ENCODE peak calls at places on chromosomes 5 and 9, in five cellular contexts. One of them, this sample, is unnamed.
A peak's percentile ranks its signal among the peaks of the same experiment; 100 is the strongest.

GRCh38 chr9:114177423-114178064 is 22.2 kb downstream of the COL27A1 start:
- DNase-seq in K562: peak; percentile 28
- DNase-seq in right lobe of liver: peak; percentile 8
- DNase-seq in transverse colon: no peak
- DNase-seq in A549: peak; percentile 26
- DNase-seq in this sample: peak; percentile 23

GRCh38 chr9:79700607-79701330 is 129.0 kb downstream of the TLE4 start:
- DNase-seq in A549: no peak
- DNase-seq in right lobe of liver: no peak
- DNase-seq in transverse colon: no peak
- DNase-seq in K562: no peak
- DNase-seq in this sample: no peak

GRCh38 chr5:172775326-172776234 is 4.6 kb upstream of the DUSP1 start:
- DNase-seq in A549: no peak
- DNase-seq in K562: no peak
- DNase-seq in right lobe of liver: peak; percentile 94
- DNase-seq in transverse colon: peak; percentile 84
- DNase-seq in this sample: no peak

GRCh38 chr9:77257275-77257674 is 79.9 kb downstream of the VPS13A start:
- DNase-seq in A549: no peak
- DNase-seq in right lobe of liver: no peak
- DNase-seq in K562: no peak
- DNase-seq in transverse colon: no peak
- DNase-seq in this sample: no peak

GRCh38 chr9:137550958-137551655 is 572 bp upstream of the MRPL41 start:
- DNase-seq in K562: no peak
- DNase-seq in transverse colon: no peak
- DNase-seq in right lobe of liver: peak; percentile 74
- DNase-seq in A549: peak; percentile 93
- DNase-seq in this sample: peak; percentile 74

GRCh38 chr5:159189310-159189709 is 20.0 kb downstream of the RNF145 start:
- DNase-seq in A549: no peak
- DNase-seq in transverse colon: no peak
- DNase-seq in K562: no peak
- DNase-seq in right lobe of liver: no peak
- DNase-seq in this sample: no peak

GRCh38 chr5:112914584-112914983 is 7.4 kb downstream of the REEP5 start:
- DNase-seq in transverse colon: no peak
- DNase-seq in A549: no peak
- DNase-seq in K562: peak; percentile 42
- DNase-seq in right lobe of liver: no peak
- DNase-seq in this sample: no peak

GRCh38 chr5:79800979-79801827 is 111.6 kb downstream of the CMYA5 start:
- DNase-seq in A549: no peak
- DNase-seq in K562: no peak
- DNase-seq in transverse colon: no peak
- DNase-seq in right lobe of liver: no peak
- DNase-seq in this sample: no peak

GRCh38 chr5:110377411-110378392 is 348.8 kb downstream of the TMEM232 start:
- DNase-seq in transverse colon: no peak
- DNase-seq in A549: no peak
- DNase-seq in K562: no peak
- DNase-seq in right lobe of liver: no peak
- DNase-seq in this sample: no peak

GRCh38 chr9:72894342-72894741 is 58.5 kb downstream of the ALDH1A1 start:
- DNase-seq in transverse colon: no peak
- DNase-seq in K562: no peak
- DNase-seq in A549: no peak
- DNase-seq in right lobe of liver: no peak
- DNase-seq in this sample: no peak

GRCh38 chr5:32450952-32451351 is 6.4 kb upstream of the ZFR start:
- DNase-seq in transverse colon: no peak
- DNase-seq in A549: peak; percentile 20
- DNase-seq in right lobe of liver: no peak
- DNase-seq in K562: peak; percentile 49
- DNase-seq in this sample: no peak

GRCh38 chr5:178454821-178455479 is 135.2 kb downstream of the COL23A1 start:
- DNase-seq in K562: no peak
- DNase-seq in A549: no peak
- DNase-seq in transverse colon: no peak
- DNase-seq in right lobe of liver: no peak
- DNase-seq in this sample: no peak

GRCh38 chr5:136474466-136474865 is 109.1 kb upstream of the TRPC7 start:
- DNase-seq in A549: no peak
- DNase-seq in transverse colon: no peak
- DNase-seq in K562: no peak
- DNase-seq in right lobe of liver: no peak
- DNase-seq in this sample: no peak

GRCh38 chr5:129399069-129399468 is 61.0 kb upstream of the ADAMTS19 start:
- DNase-seq in transverse colon: no peak
- DNase-seq in K562: no peak
- DNase-seq in right lobe of liver: no peak
- DNase-seq in A549: no peak
- DNase-seq in this sample: no peak

GRCh38 chr5:75434107-75434506 is 77.3 kb downstream of the CERT1 start:
- DNase-seq in K562: no peak
- DNase-seq in right lobe of liver: no peak
- DNase-seq in transverse colon: no peak
- DNase-seq in A549: no peak
- DNase-seq in this sample: no peak

GRCh38 chr9:79984429-79985067 is 412.8 kb downstream of the TLE4 start:
- DNase-seq in transverse colon: no peak
- DNase-seq in A549: no peak
- DNase-seq in K562: no peak
- DNase-seq in right lobe of liver: no peak
- DNase-seq in this sample: no peak

GRCh38 chr9:97437151-97437550 is 25.3 kb downstream of the TDRD7 start:
- DNase-seq in transverse colon: no peak
- DNase-seq in right lobe of liver: no peak
- DNase-seq in A549: no peak
- DNase-seq in K562: no peak
- DNase-seq in this sample: no peak

GRCh38 chr5:174571662-174572397 is 152.6 kb upstream of the MSX2 start:
- DNase-seq in transverse colon: peak; percentile 26
- DNase-seq in K562: no peak
- DNase-seq in right lobe of liver: no peak
- DNase-seq in A549: peak; percentile 87
- DNase-seq in this sample: peak; percentile 62

GRCh38 chr5:142749321-142749720 is 20.9 kb upstream of the ARHGAP26 start:
- DNase-seq in A549: no peak
- DNase-seq in K562: no peak
- DNase-seq in transverse colon: no peak
- DNase-seq in right lobe of liver: no peak
- DNase-seq in this sample: no peak

GRCh38 chr5:122844916-122845252 is 529 bp upstream of the SNX24 start:
- DNase-seq in right lobe of liver: no peak
- DNase-seq in transverse colon: no peak
- DNase-seq in A549: peak; percentile 6
- DNase-seq in K562: no peak
- DNase-seq in this sample: no peak

GRCh38 chr5:60992871-60993270 is 47.9 kb downstream of the NDUFAF2 start:
- DNase-seq in K562: no peak
- DNase-seq in A549: no peak
- DNase-seq in right lobe of liver: no peak
- DNase-seq in transverse colon: no peak
- DNase-seq in this sample: peak; percentile 53

GRCh38 chr5:54719384-54720306 is 202.1 kb downstream of the SNX18 start:
- DNase-seq in A549: no peak
- DNase-seq in transverse colon: no peak
- DNase-seq in right lobe of liver: no peak
- DNase-seq in K562: no peak
- DNase-seq in this sample: peak; percentile 81

GRCh38 chr5:143033535-143034260 is 263.5 kb downstream of the ARHGAP26 start:
- DNase-seq in A549: peak; percentile 21
- DNase-seq in K562: no peak
- DNase-seq in transverse colon: no peak
- DNase-seq in right lobe of liver: no peak
- DNase-seq in this sample: no peak

GRCh38 chr9:89319015-89319905 is 960 bp downstream of the SECISBP2 start:
- DNase-seq in transverse colon: no peak
- DNase-seq in A549: no peak
- DNase-seq in K562: no peak
- DNase-seq in right lobe of liver: no peak
- DNase-seq in this sample: no peak

GRCh38 chr9:105063665-105064247 is 135.8 kb upstream of the ABCA1 start:
- DNase-seq in transverse colon: peak; percentile 18
- DNase-seq in right lobe of liver: peak; percentile 57
- DNase-seq in K562: no peak
- DNase-seq in A549: no peak
- DNase-seq in this sample: no peak

GRCh38 chr5:147382776-147383175 is 127.1 kb downstream of the DPYSL3 start:
- DNase-seq in K562: no peak
- DNase-seq in right lobe of liver: no peak
- DNase-seq in transverse colon: no peak
- DNase-seq in A549: no peak
- DNase-seq in this sample: no peak

GRCh38 chr5:173075137-173075868 is 19.2 kb downstream of the CREBRF start:
- DNase-seq in transverse colon: no peak
- DNase-seq in A549: no peak
- DNase-seq in right lobe of liver: no peak
- DNase-seq in K562: no peak
- DNase-seq in this sample: no peak

GRCh38 chr9:99340281-99340680 is 118.2 kb downstream of the SEC61B start:
- DNase-seq in A549: no peak
- DNase-seq in K562: no peak
- DNase-seq in right lobe of liver: no peak
- DNase-seq in transverse colon: no peak
- DNase-seq in this sample: no peak
- TF ChIP-seq POLR2A in A549: no peak
- TF ChIP-seq POLR2A in K562: no peak
- TF ChIP-seq POLR2A in right lobe of liver: no peak
- TF ChIP-seq POLR2A in transverse colon: no peak
- TF ChIP-seq POLR2A in this sample: no peak

DNA sequence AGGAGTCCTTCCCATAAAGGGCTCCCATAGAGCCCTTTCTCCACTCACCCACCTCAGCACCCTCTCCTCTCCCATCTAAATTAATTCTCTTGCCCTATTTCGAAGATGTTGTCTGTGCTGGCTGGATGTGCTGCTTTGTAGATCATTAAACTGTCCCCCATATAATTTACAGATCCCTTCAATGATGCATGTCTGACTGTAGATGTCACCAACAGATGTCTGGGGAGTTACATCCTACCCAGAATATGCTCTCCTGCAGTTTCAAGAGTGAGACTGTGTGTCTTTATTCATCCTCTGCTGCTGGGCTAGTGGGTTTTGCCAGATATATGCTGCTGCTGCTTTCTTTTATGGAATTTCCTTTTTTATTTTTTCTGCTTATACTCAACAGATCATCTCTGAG is 351.2 kb downstream of the MLLT3 start:
- DNase-seq in transverse colon: no peak
- DNase-seq in K562: no peak
- DNase-seq in A549: no peak
- DNase-seq in right lobe of liver: no peak
- DNase-seq in this sample: no peak
- TF ChIP-seq CTCF in transverse colon: no peak
- TF ChIP-seq CTCF in K562: no peak
- TF ChIP-seq CTCF in A549: no peak
- TF ChIP-seq CTCF in right lobe of liver: no peak
- TF ChIP-seq CTCF in this sample: no peak

DNA sequence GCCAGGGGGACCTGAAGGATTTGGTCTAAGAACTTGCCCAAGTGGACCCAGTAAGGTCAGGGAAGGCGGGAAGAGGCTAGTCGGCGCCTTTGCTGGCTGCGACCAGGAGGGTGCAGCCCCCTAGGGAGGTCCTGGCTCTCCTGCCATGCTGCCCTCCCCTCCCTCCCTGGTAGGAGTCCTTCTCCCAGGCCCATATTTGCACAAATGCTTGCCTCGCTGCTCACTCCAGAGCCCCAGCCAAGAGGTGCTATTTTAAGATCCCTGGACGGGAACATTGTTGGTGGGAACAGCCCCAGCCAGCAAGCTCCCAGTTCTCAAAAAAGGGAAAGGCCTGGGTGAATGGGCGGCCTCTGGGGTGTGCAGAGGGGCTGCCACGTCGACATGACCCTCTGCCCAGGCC is 4.3 kb upstream of the IL17B start:
- DNase-seq in right lobe of liver: no peak
- DNase-seq in K562: no peak
- DNase-seq in transverse colon: peak; percentile 48
- DNase-seq in A549: no peak
- DNase-seq in this sample: peak; percentile 81
- H3K4me1 ChIP-seq in right lobe of liver: no peaks in the 10 kb centered on the region
- H3K4me1 ChIP-seq in K562: peaks cover 25% of the 10 kb centered on the region
- H3K4me1 ChIP-seq in transverse colon: peaks cover 39% of the 10 kb centered on the region
- H3K4me1 ChIP-seq in A549: no peaks in the 10 kb centered on the region
- H3K4me1 ChIP-seq in this sample: peaks cover 49% of the 10 kb centered on the region

GRCh38 chr9:133118179-133118520 is 2.9 kb downstream of the RALGDS start:
- DNase-seq in K562: no peak
- DNase-seq in right lobe of liver: no peak
- DNase-seq in A549: no peak
- DNase-seq in transverse colon: no peak
- DNase-seq in this sample: no peak

GRCh38 chr9:133120343-133121199 is 469 bp downstream of the RALGDS start:
- DNase-seq in right lobe of liver: no peak
- DNase-seq in K562: no peak
- DNase-seq in A549: no peak
- DNase-seq in transverse colon: no peak
- DNase-seq in this sample: no peak

GRCh38 chr9:133119039-133119438 is 2.0 kb downstream of the RALGDS start:
- DNase-seq in K562: no peak
- DNase-seq in right lobe of liver: peak; percentile 64
- DNase-seq in A549: no peak
- DNase-seq in transverse colon: no peak
- DNase-seq in this sample: no peak

GRCh38 chr9:133118568-133118967 is 2.5 kb downstream of the RALGDS start:
- DNase-seq in transverse colon: no peak
- DNase-seq in A549: no peak
- DNase-seq in K562: no peak
- DNase-seq in right lobe of liver: peak; percentile 27
- DNase-seq in this sample: peak; percentile 17

DNA sequence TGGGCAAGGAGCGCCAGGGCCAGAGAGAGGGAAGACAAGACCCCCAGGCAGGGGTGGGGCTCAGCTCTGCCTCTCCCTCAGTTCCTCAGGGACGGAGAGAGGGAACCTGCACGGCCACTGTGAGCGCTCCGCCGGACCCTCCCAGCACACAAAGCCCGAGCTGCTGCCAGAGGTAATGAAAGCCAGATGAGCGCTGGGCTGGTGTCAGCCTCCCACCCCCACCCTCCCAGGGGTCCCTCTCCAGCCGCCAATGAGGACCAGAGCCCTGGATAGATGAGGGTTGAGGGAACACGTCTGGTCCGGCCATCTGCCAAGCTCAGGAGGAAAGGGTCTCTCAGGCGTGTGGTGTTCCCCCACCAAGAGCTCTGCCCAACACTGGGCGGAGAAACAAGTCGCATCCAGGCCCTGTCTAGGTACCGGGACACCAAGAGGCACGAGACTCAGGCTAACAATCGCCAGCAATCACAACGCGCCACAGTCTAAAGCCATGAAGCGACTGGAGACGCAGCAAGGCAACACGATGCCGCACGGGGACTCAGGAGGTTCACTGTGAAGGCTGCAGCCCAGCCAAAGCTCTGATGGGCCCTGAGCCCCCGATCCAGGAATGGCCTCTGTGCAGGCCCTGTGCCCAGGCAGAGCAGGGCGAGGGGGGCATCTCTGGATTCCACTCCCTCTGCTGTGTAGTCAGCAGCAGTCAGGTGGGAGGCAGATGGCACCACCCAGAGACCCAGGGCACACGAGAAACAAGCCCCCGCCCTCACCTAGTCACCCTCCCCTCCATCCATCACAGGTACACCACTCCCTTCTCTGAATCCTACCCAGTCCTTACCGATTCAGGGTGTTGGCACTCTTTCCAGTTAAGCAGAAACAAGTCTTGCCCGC is 1.3 kb downstream of the RALGDS start:
- DNase-seq in transverse colon: no peak
- DNase-seq in right lobe of liver: peak; percentile 53
- DNase-seq in K562: no peak
- DNase-seq in A549: no peak
- DNase-seq in this sample: peak; percentile 65
- TF ChIP-seq POLR2A in transverse colon: no peak
- TF ChIP-seq POLR2A in right lobe of liver: no peak
- TF ChIP-seq POLR2A in K562: no peak
- TF ChIP-seq POLR2A in A549: no peak
- TF ChIP-seq POLR2A in this sample: no peak